ENCODE peak calls at places on chromosome 7, in nine cellular contexts. One of them, this sample, is unnamed.
A peak's percentile ranks its signal among the peaks of the same experiment; 100 is the strongest.

GRCh38 chr7:87853237-87853864 is 22.8 kb downstream of the SLC25A40 start:
- DNase-seq in stimulated activated CD4-positive, alpha-beta T cell treated with anti-CD3 and anti-CD28 coated beads, TNF-alpha, amount 100 ng/mL, for 24 hours: no peak
- DNase-seq in pons: no peak
- DNase-seq in EH: peak; percentile 50
- DNase-seq in H54: no peak
- DNase-seq in aorta: no peak
- DNase-seq in KBM-7: no peak
- DNase-seq in GM12865: no peak
- DNase-seq in Peyer's patch: no peak
- DNase-seq in this sample: peak; percentile 17

GRCh38 chr7:121872831-121873764 is at the start of gene PTPRZ1:
- DNase-seq in H54: no peak
- DNase-seq in aorta: peak; percentile 40
- DNase-seq in stimulated activated CD4-positive, alpha-beta T cell treated with anti-CD3 and anti-CD28 coated beads, TNF-alpha, amount 100 ng/mL, for 24 hours: no peak
- DNase-seq in pons: no peak
- DNase-seq in KBM-7: no peak
- DNase-seq in Peyer's patch: peak; percentile 53
- DNase-seq in EH: peak; percentile 14
- DNase-seq in GM12865: peak; percentile 7
- DNase-seq in this sample: peak; percentile 31

GRCh38 chr7:57245206-57245605 is 113.0 kb upstream of the ZNF479 start:
- DNase-seq in stimulated activated CD4-positive, alpha-beta T cell treated with anti-CD3 and anti-CD28 coated beads, TNF-alpha, amount 100 ng/mL, for 24 hours: no peak
- DNase-seq in EH: no peak
- DNase-seq in KBM-7: no peak
- DNase-seq in aorta: no peak
- DNase-seq in Peyer's patch: no peak
- DNase-seq in pons: no peak
- DNase-seq in H54: no peak
- DNase-seq in GM12865: no peak
- DNase-seq in this sample: no peak

GRCh38 chr7:47574473-47575328 is 7.2 kb downstream of the TNS3 start:
- DNase-seq in H54: no peak
- DNase-seq in KBM-7: peak; percentile 73
- DNase-seq in Peyer's patch: no peak
- DNase-seq in aorta: peak; percentile 82
- DNase-seq in GM12865: peak; percentile 78
- DNase-seq in pons: peak; percentile 69
- DNase-seq in EH: no peak
- DNase-seq in stimulated activated CD4-positive, alpha-beta T cell treated with anti-CD3 and anti-CD28 coated beads, TNF-alpha, amount 100 ng/mL, for 24 hours: no peak
- DNase-seq in this sample: no peak

GRCh38 chr7:93933190-93933589 is 11.7 kb downstream of the GNG11 start:
- DNase-seq in KBM-7: no peak
- DNase-seq in Peyer's patch: no peak
- DNase-seq in H54: no peak
- DNase-seq in GM12865: no peak
- DNase-seq in EH: no peak
- DNase-seq in aorta: no peak
- DNase-seq in pons: no peak
- DNase-seq in stimulated activated CD4-positive, alpha-beta T cell treated with anti-CD3 and anti-CD28 coated beads, TNF-alpha, amount 100 ng/mL, for 24 hours: no peak
- DNase-seq in this sample: no peak

GRCh38 chr7:44595934-44596635 is 10.3 kb upstream of the OGDH start:
- DNase-seq in stimulated activated CD4-positive, alpha-beta T cell treated with anti-CD3 and anti-CD28 coated beads, TNF-alpha, amount 100 ng/mL, for 24 hours: no peak
- DNase-seq in EH: peak; percentile 22
- DNase-seq in aorta: no peak
- DNase-seq in Peyer's patch: no peak
- DNase-seq in pons: no peak
- DNase-seq in GM12865: no peak
- DNase-seq in KBM-7: no peak
- DNase-seq in H54: no peak
- DNase-seq in this sample: peak; percentile 51

GRCh38 chr7:133702078-133702477 is 425.1 kb upstream of the LRGUK start:
- DNase-seq in stimulated activated CD4-positive, alpha-beta T cell treated with anti-CD3 and anti-CD28 coated beads, TNF-alpha, amount 100 ng/mL, for 24 hours: no peak
- DNase-seq in aorta: no peak
- DNase-seq in EH: no peak
- DNase-seq in KBM-7: no peak
- DNase-seq in Peyer's patch: no peak
- DNase-seq in pons: no peak
- DNase-seq in H54: no peak
- DNase-seq in GM12865: no peak
- DNase-seq in this sample: no peak

GRCh38 chr7:47895026-47895425 is 53.2 kb downstream of the PKD1L1 start:
- DNase-seq in Peyer's patch: no peak
- DNase-seq in pons: no peak
- DNase-seq in stimulated activated CD4-positive, alpha-beta T cell treated with anti-CD3 and anti-CD28 coated beads, TNF-alpha, amount 100 ng/mL, for 24 hours: no peak
- DNase-seq in aorta: no peak
- DNase-seq in EH: no peak
- DNase-seq in GM12865: no peak
- DNase-seq in H54: no peak
- DNase-seq in KBM-7: no peak
- DNase-seq in this sample: no peak

GRCh38 chr7:11082552-11083213 is 109.0 kb downstream of the PHF14 start:
- DNase-seq in Peyer's patch: no peak
- DNase-seq in H54: no peak
- DNase-seq in aorta: no peak
- DNase-seq in KBM-7: peak; percentile 20
- DNase-seq in GM12865: no peak
- DNase-seq in EH: peak; percentile 27
- DNase-seq in pons: no peak
- DNase-seq in stimulated activated CD4-positive, alpha-beta T cell treated with anti-CD3 and anti-CD28 coated beads, TNF-alpha, amount 100 ng/mL, for 24 hours: no peak
- DNase-seq in this sample: peak; percentile 14

GRCh38 chr7:115561341-115562110 is 469.0 kb downstream of the TFEC start:
- DNase-seq in Peyer's patch: no peak
- DNase-seq in EH: peak; percentile 87
- DNase-seq in aorta: no peak
- DNase-seq in pons: no peak
- DNase-seq in GM12865: no peak
- DNase-seq in H54: peak; percentile 6
- DNase-seq in stimulated activated CD4-positive, alpha-beta T cell treated with anti-CD3 and anti-CD28 coated beads, TNF-alpha, amount 100 ng/mL, for 24 hours: no peak
- DNase-seq in KBM-7: no peak
- DNase-seq in this sample: peak; percentile 91

GRCh38 chr7:129024125-129024524 is 30.8 kb downstream of the TNPO3 start:
- DNase-seq in Peyer's patch: no peak
- DNase-seq in H54: no peak
- DNase-seq in EH: no peak
- DNase-seq in KBM-7: no peak
- DNase-seq in aorta: no peak
- DNase-seq in stimulated activated CD4-positive, alpha-beta T cell treated with anti-CD3 and anti-CD28 coated beads, TNF-alpha, amount 100 ng/mL, for 24 hours: no peak
- DNase-seq in pons: no peak
- DNase-seq in GM12865: no peak
- DNase-seq in this sample: no peak

GRCh38 chr7:128430207-128430606 is 20.4 kb upstream of the IMPDH1 start:
- DNase-seq in Peyer's patch: no peak
- DNase-seq in aorta: no peak
- DNase-seq in EH: no peak
- DNase-seq in H54: no peak
- DNase-seq in pons: no peak
- DNase-seq in stimulated activated CD4-positive, alpha-beta T cell treated with anti-CD3 and anti-CD28 coated beads, TNF-alpha, amount 100 ng/mL, for 24 hours: no peak
- DNase-seq in KBM-7: no peak
- DNase-seq in GM12865: no peak
- DNase-seq in this sample: no peak

GRCh38 chr7:88485811-88486210 is 179.1 kb upstream of the STEAP4 start:
- DNase-seq in GM12865: no peak
- DNase-seq in aorta: no peak
- DNase-seq in KBM-7: no peak
- DNase-seq in Peyer's patch: no peak
- DNase-seq in stimulated activated CD4-positive, alpha-beta T cell treated with anti-CD3 and anti-CD28 coated beads, TNF-alpha, amount 100 ng/mL, for 24 hours: no peak
- DNase-seq in pons: no peak
- DNase-seq in H54: no peak
- DNase-seq in EH: no peak
- DNase-seq in this sample: no peak

GRCh38 chr7:84190016-84190705 is 4.4 kb downstream of the SEMA3A start:
- DNase-seq in H54: no peak
- DNase-seq in aorta: no peak
- DNase-seq in GM12865: no peak
- DNase-seq in stimulated activated CD4-positive, alpha-beta T cell treated with anti-CD3 and anti-CD28 coated beads, TNF-alpha, amount 100 ng/mL, for 24 hours: no peak
- DNase-seq in Peyer's patch: no peak
- DNase-seq in EH: peak; percentile 66
- DNase-seq in pons: no peak
- DNase-seq in KBM-7: no peak
- DNase-seq in this sample: peak; percentile 65

GRCh38 chr7:18426564-18427226 is 68.9 kb upstream of the HDAC9 start:
- DNase-seq in H54: no peak
- DNase-seq in GM12865: no peak
- DNase-seq in aorta: no peak
- DNase-seq in KBM-7: no peak
- DNase-seq in EH: peak; percentile 85
- DNase-seq in Peyer's patch: no peak
- DNase-seq in pons: no peak
- DNase-seq in stimulated activated CD4-positive, alpha-beta T cell treated with anti-CD3 and anti-CD28 coated beads, TNF-alpha, amount 100 ng/mL, for 24 hours: no peak
- DNase-seq in this sample: peak; percentile 63

GRCh38 chr7:66118603-66119002 is 4.0 kb downstream of the CRCP start:
- DNase-seq in pons: no peak
- DNase-seq in H54: no peak
- DNase-seq in KBM-7: no peak
- DNase-seq in aorta: no peak
- DNase-seq in GM12865: no peak
- DNase-seq in Peyer's patch: no peak
- DNase-seq in EH: no peak
- DNase-seq in stimulated activated CD4-positive, alpha-beta T cell treated with anti-CD3 and anti-CD28 coated beads, TNF-alpha, amount 100 ng/mL, for 24 hours: no peak
- DNase-seq in this sample: no peak

GRCh38 chr7:30969604-30969970 is 5.8 kb downstream of the GHRHR start:
- DNase-seq in pons: no peak
- DNase-seq in stimulated activated CD4-positive, alpha-beta T cell treated with anti-CD3 and anti-CD28 coated beads, TNF-alpha, amount 100 ng/mL, for 24 hours: no peak
- DNase-seq in KBM-7: no peak
- DNase-seq in GM12865: no peak
- DNase-seq in aorta: no peak
- DNase-seq in H54: no peak
- DNase-seq in EH: no peak
- DNase-seq in Peyer's patch: no peak
- DNase-seq in this sample: no peak

GRCh38 chr7:28703054-28703765 is 254.9 kb downstream of the TRIL start:
- DNase-seq in EH: no peak
- DNase-seq in stimulated activated CD4-positive, alpha-beta T cell treated with anti-CD3 and anti-CD28 coated beads, TNF-alpha, amount 100 ng/mL, for 24 hours: no peak
- DNase-seq in KBM-7: no peak
- DNase-seq in Peyer's patch: no peak
- DNase-seq in GM12865: no peak
- DNase-seq in aorta: no peak
- DNase-seq in pons: no peak
- DNase-seq in H54: no peak
- DNase-seq in this sample: no peak

GRCh38 chr7:50626286-50626685 is 61.1 kb upstream of the DDC start:
- DNase-seq in KBM-7: no peak
- DNase-seq in GM12865: no peak
- DNase-seq in stimulated activated CD4-positive, alpha-beta T cell treated with anti-CD3 and anti-CD28 coated beads, TNF-alpha, amount 100 ng/mL, for 24 hours: no peak
- DNase-seq in pons: no peak
- DNase-seq in H54: no peak
- DNase-seq in aorta: no peak
- DNase-seq in Peyer's patch: no peak
- DNase-seq in EH: no peak
- DNase-seq in this sample: no peak

GRCh38 chr7:149859881-149860280 is 13.9 kb upstream of the ATP6V0E2 start:
- DNase-seq in aorta: no peak
- DNase-seq in stimulated activated CD4-positive, alpha-beta T cell treated with anti-CD3 and anti-CD28 coated beads, TNF-alpha, amount 100 ng/mL, for 24 hours: no peak
- DNase-seq in H54: no peak
- DNase-seq in KBM-7: no peak
- DNase-seq in GM12865: no peak
- DNase-seq in EH: no peak
- DNase-seq in pons: no peak
- DNase-seq in Peyer's patch: no peak
- DNase-seq in this sample: no peak

GRCh38 chr7:130996841-130997231 is 262.8 kb upstream of the KLF14 start:
- DNase-seq in stimulated activated CD4-positive, alpha-beta T cell treated with anti-CD3 and anti-CD28 coated beads, TNF-alpha, amount 100 ng/mL, for 24 hours: no peak
- DNase-seq in aorta: no peak
- DNase-seq in H54: no peak
- DNase-seq in KBM-7: no peak
- DNase-seq in EH: peak; percentile 53
- DNase-seq in GM12865: no peak
- DNase-seq in pons: no peak
- DNase-seq in Peyer's patch: peak; percentile 70
- DNase-seq in this sample: peak; percentile 73

GRCh38 chr7:82605247-82605864 is 161.8 kb upstream of the CACNA2D1 start:
- DNase-seq in aorta: no peak
- DNase-seq in Peyer's patch: no peak
- DNase-seq in pons: peak; percentile 54
- DNase-seq in H54: no peak
- DNase-seq in stimulated activated CD4-positive, alpha-beta T cell treated with anti-CD3 and anti-CD28 coated beads, TNF-alpha, amount 100 ng/mL, for 24 hours: no peak
- DNase-seq in GM12865: peak; percentile 48
- DNase-seq in EH: peak; percentile 42
- DNase-seq in KBM-7: peak; percentile 68
- DNase-seq in this sample: peak; percentile 54

GRCh38 chr7:74475243-74475986 is 21.7 kb downstream of the GTF2IRD1 start:
- DNase-seq in KBM-7: no peak
- DNase-seq in stimulated activated CD4-positive, alpha-beta T cell treated with anti-CD3 and anti-CD28 coated beads, TNF-alpha, amount 100 ng/mL, for 24 hours: no peak
- DNase-seq in EH: no peak
- DNase-seq in aorta: no peak
- DNase-seq in pons: no peak
- DNase-seq in H54: no peak
- DNase-seq in GM12865: no peak
- DNase-seq in Peyer's patch: no peak
- DNase-seq in this sample: no peak

GRCh38 chr7:27168265-27168947 is 3.1 kb upstream of the HOXA9 start:
- DNase-seq in KBM-7: peak; percentile 86
- DNase-seq in Peyer's patch: peak; percentile 82
- DNase-seq in GM12865: no peak
- DNase-seq in EH: peak; percentile 84
- DNase-seq in pons: no peak
- DNase-seq in H54: no peak
- DNase-seq in aorta: peak; percentile 45
- DNase-seq in stimulated activated CD4-positive, alpha-beta T cell treated with anti-CD3 and anti-CD28 coated beads, TNF-alpha, amount 100 ng/mL, for 24 hours: no peak
- DNase-seq in this sample: no peak

GRCh38 chr7:158976468-158976848 is 120.1 kb downstream of the DYNC2I1 start:
- DNase-seq in aorta: no peak
- DNase-seq in EH: peak; percentile 31
- DNase-seq in KBM-7: no peak
- DNase-seq in Peyer's patch: peak; percentile 54
- DNase-seq in pons: peak; percentile 24
- DNase-seq in stimulated activated CD4-positive, alpha-beta T cell treated with anti-CD3 and anti-CD28 coated beads, TNF-alpha, amount 100 ng/mL, for 24 hours: no peak
- DNase-seq in H54: no peak
- DNase-seq in GM12865: peak; percentile 34
- DNase-seq in this sample: no peak